ENCODE peak calls at places on chromosomes 1 and 21, in seven cellular contexts. K, O, F, M, L, A and T are unnamed samples.

GRCh38 chr1:174333437-174333836 is 114.3 kb upstream of the GPR52 start:
- DNase-seq in K (no peak), O (no peak), F (no peak), M (no peak), L (no peak), A (no peak), T (no peak)

GRCh38 chr1:184429342-184429741 is 42.5 kb downstream of the C1orf21 start:
- DNase-seq in K (no peak), O (no peak), F (no peak), M (no peak), L (no peak), A (no peak), T (no peak)

GRCh38 chr1:145927916-145928647 is 798 bp upstream of the RBM8A start:
- DNase-seq in K (no peak), O (no peak), F (no peak), M (no peak), L (no peak), A (no peak), T (no peak)

GRCh38 chr1:95339377-95339776 is 105.4 kb downstream of the RWDD3 start:
- DNase-seq in K (no peak), O (no peak), F (no peak), M (no peak), L (no peak), A (no peak), T (no peak)

GRCh38 chr1:208117410-208117809 is 126.8 kb downstream of the PLXNA2 start:
- DNase-seq in K (no peak), O (no peak), F (no peak), M (no peak), L (no peak), A (no peak), T (no peak)

GRCh38 chr1:161905269-161905884 is 118.3 kb downstream of the OLFML2B start:
- DNase-seq in K (no peak), O (no peak), F (no peak), M (no peak), L (no peak), A (peak; percentile 22), T (no peak)

GRCh38 chr1:112762541-112763141 is 47.5 kb upstream of the PPM1J start:
- DNase-seq in K (no peak), O (no peak), F (no peak), M (no peak), L (no peak), A (no peak), T (no peak)

GRCh38 chr1:205258313-205259176 is 30.8 kb downstream of the TMCC2 start:
- DNase-seq in K (no peak), O (no peak), F (no peak), M (no peak), L (no peak), A (no peak), T (peak; percentile 64)

GRCh38 chr21:39444406-39445145 is 1.0 kb downstream of the LCA5L start:
- DNase-seq in K (no peak), O (no peak), F (peak; percentile 69), M (no peak), L (no peak), A (no peak), T (peak; percentile 24)